ENCODE peak calls at places on chromosome 2, in five cellular contexts. A is stomach, E is astrocyte, Z is foreskin fibroblast, C is tibial nerve. S is an unnamed sample.

GRCh38 chr2:241551599-241551997 is 6.9 kb upstream of the BOK start:
- DNase-seq in A (no peak), C (no peak), Z (no peak), E (no peak), S (no peak)

GRCh38 chr2:5725794-5726463 is 33.7 kb downstream of the SOX11 start:
- DNase-seq in E (peak), C (no peak), Z (no peak), A (no peak), S (no peak)

GRCh38 chr2:29160184-29160583 is 45.0 kb downstream of the CLIP4 start:
- DNase-seq in C (no peak), Z (no peak), E (no peak), A (no peak), S (no peak)

GRCh38 chr2:155223781-155224406 is 525.4 kb downstream of the KCNJ3 start:
- DNase-seq in C (no peak), Z (peak), E (no peak), A (no peak), S (no peak)

GRCh38 chr2:12754643-12755042 is 37.9 kb downstream of the TRIB2 start:
- DNase-seq in Z (no peak), E (no peak), C (no peak), A (no peak), S (no peak)

GRCh38 chr2:55968931-55969330 is 45.3 kb upstream of the EFEMP1 start:
- DNase-seq in E (no peak), A (no peak), Z (peak), C (no peak), S (no peak)

GRCh38 chr2:58762176-58762781 is 521.2 kb upstream of the FANCL start:
- DNase-seq in C (no peak), Z (peak), E (peak), A (peak), S (no peak)

GRCh38 chr2:66490588-66491001 is 55.7 kb downstream of the MEIS1 start:
- DNase-seq in A (no peak), C (no peak), Z (peak), E (peak), S (no peak)

GRCh38 chr2:174589334-174589733 is 8.3 kb downstream of the WIPF1 start:
- DNase-seq in E (no peak), C (no peak), A (no peak), Z (no peak), S (no peak)

GRCh38 chr2:201118957-201119848 is 3.2 kb downstream of the CFLAR start:
- DNase-seq in C (no peak), Z (peak), A (no peak), E (peak), S (no peak)

GRCh38 chr2:128425731-128426620 is 107.3 kb upstream of the HS6ST1 start:
- DNase-seq in A (no peak), C (no peak), E (peak), Z (peak), S (no peak)

GRCh38 chr2:73408198-73408597 is 22.6 kb downstream of the ALMS1 start:
- DNase-seq in C (no peak), A (no peak), Z (no peak), E (no peak), S (no peak)

GRCh38 chr2:106160786-106161261 is 33.3 kb downstream of the UXS1 start:
- DNase-seq in C (no peak), A (no peak), E (no peak), Z (no peak), S (no peak)

GRCh38 chr2:31886700-31887099 is 124.1 kb downstream of the MEMO1 start:
- DNase-seq in A (no peak), C (no peak), E (no peak), Z (peak), S (no peak)

GRCh38 chr2:673615-674318 is 3.4 kb downstream of the TMEM18 start:
- DNase-seq in C (no peak), A (no peak), E (peak), Z (peak), S (peak)

GRCh38 chr2:45710468-45710867 is 59.0 kb downstream of the PRKCE start:
- DNase-seq in A (no peak), E (no peak), C (no peak), Z (no peak), S (no peak)

GRCh38 chr2:118902279-118903028 is 39.5 kb upstream of the MARCO start:
- DNase-seq in A (no peak), E (no peak), Z (no peak), C (no peak), S (no peak)

GRCh38 chr2:152432206-152432653 is 97.3 kb downstream of the FMNL2 start:
- DNase-seq in E (peak), A (no peak), Z (peak), C (no peak), S (peak)

GRCh38 chr2:182817558-182817957 is 48.9 kb downstream of the FRZB start:
- DNase-seq in C (no peak), E (no peak), Z (no peak), A (no peak), S (no peak)

GRCh38 chr2:183093857-183094657 is 15.5 kb downstream of the DUSP19 start:
- DNase-seq in C (no peak), E (peak), Z (peak), A (no peak), S (no peak)

GRCh38 chr2:217076651-217077232 is 216.9 kb upstream of the TNP1 start:
- DNase-seq in E (no peak), A (no peak), Z (no peak), C (no peak), S (no peak)

GRCh38 chr2:233436691-233437438 is 82.6 kb downstream of the DGKD start:
- DNase-seq in Z (no peak), C (no peak), A (peak), E (no peak), S (no peak)

GRCh38 chr2:126891681-126892500 is 6.8 kb upstream of the TEX51 start:
- DNase-seq in C (no peak), E (no peak), Z (no peak), A (no peak), S (no peak)

GRCh38 chr2:8737571-8738175 is 55.8 kb downstream of the ID2 start:
- DNase-seq in E (peak), A (no peak), C (no peak), Z (no peak), S (no peak)

GRCh38 chr2:240582781-240583180 is 3.8 kb upstream of the CAPN10 start:
- DNase-seq in E (no peak), A (no peak), C (no peak), Z (no peak), S (no peak)

GRCh38 chr2:137525644-137526190 is 438.6 kb upstream of the HNMT start:
- DNase-seq in A (no peak), E (no peak), Z (no peak), C (no peak), S (no peak)

GRCh38 chr2:33672389-33672788 is 73.3 kb upstream of the FAM98A start:
- DNase-seq in Z (no peak), E (no peak), C (no peak), A (no peak), S (no peak)

GRCh38 chr2:73117441-73117840 is 4.7 kb upstream of the RAB11FIP5 start:
- DNase-seq in E (no peak), A (no peak), Z (peak), C (no peak), S (no peak)

GRCh38 chr2:131043199-131044077 is 49.8 kb downstream of the FAM168B start:
- DNase-seq in Z (no peak), E (no peak), C (no peak), A (no peak), S (no peak)

GRCh38 chr2:18244840-18245239 is 315.6 kb downstream of the RDH14 start:
- DNase-seq in E (no peak), C (no peak), Z (no peak), A (no peak), S (no peak)

GRCh38 chr2:28477087-28477486 is 18.8 kb upstream of the PLB1 start:
- DNase-seq in C (no peak), A (no peak), E (no peak), Z (no peak), S (no peak)

GRCh38 chr2:133777607-133778006 is 209.3 kb upstream of the NCKAP5 start:
- DNase-seq in Z (peak), A (no peak), C (no peak), E (peak), S (no peak)

GRCh38 chr2:17583646-17584045 is 43.1 kb downstream of the VSNL1 start:
- DNase-seq in A (no peak), Z (no peak), C (no peak), E (no peak), S (no peak)

GRCh38 chr2:237581751-237582746 is 8.5 kb downstream of the RAB17 start:
- DNase-seq in Z (peak), A (peak), C (peak), E (peak), S (peak)

GRCh38 chr2:218403810-218404209 is 4.1 kb downstream of the CTDSP1 start:
- DNase-seq in C (no peak), Z (no peak), E (no peak), A (no peak), S (no peak)

GRCh38 chr2:231017250-231017636 is 20.1 kb upstream of the C2orf72 start:
- DNase-seq in C (peak), Z (no peak), E (no peak), A (no peak), S (no peak)

GRCh38 chr2:73987109-73987947 is 2.6 kb downstream of the TET3 start:
- DNase-seq in Z (peak), E (peak), C (no peak), A (peak), S (no peak)

GRCh38 chr2:150042844-150043503 is 444.5 kb downstream of the RND3 start:
- DNase-seq in E (no peak), Z (no peak), C (no peak), A (no peak), S (no peak)

GRCh38 chr2:21052044-21052443 is 8.2 kb upstream of the APOB start:
- DNase-seq in Z (no peak), A (no peak), C (no peak), E (no peak), S (no peak)

GRCh38 chr2:180040146-180040925 is 33.2 kb upstream of the CWC22 start:
- DNase-seq in Z (peak), A (no peak), E (peak), C (no peak), S (peak)
- H3K4me3 ChIP-seq in Z (no peak), A (no peak), E (no peak), C (no peak), S (no peak)

DNA sequence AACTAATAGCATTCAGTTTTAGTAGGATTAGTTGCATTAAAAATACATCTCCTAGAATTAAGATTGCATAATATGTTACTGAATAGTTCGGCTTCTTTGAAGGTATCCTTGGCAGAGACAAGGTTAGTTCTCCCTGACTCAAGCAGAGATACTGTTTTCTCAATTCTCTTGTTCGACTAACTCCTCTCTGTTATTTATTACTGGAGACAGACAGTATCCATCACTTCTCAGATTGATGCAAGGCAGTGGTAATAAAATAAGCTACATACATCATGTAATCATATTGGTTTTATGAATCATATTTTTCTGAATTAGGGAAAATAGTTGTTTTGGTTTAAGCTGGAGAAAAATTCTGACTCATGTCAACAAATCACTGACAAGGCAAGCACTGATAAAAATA is 134.8 kb downstream of the SLC8A1 start:
- DNase-seq in Z (peak), C (no peak), A (no peak), E (peak), S (no peak)
- TF ChIP-seq CTCF in Z (no peak), C (no peak), A (no peak), E (no peak), S (no peak)

GRCh38 chr2:60567092-60567491 is 13.6 kb upstream of the BCL11A start:
- DNase-seq in Z (no peak), C (no peak), E (no peak), A (no peak), S (no peak)

GRCh38 chr2:60570281-60570680 is 16.8 kb upstream of the BCL11A start:
- DNase-seq in A (no peak), E (no peak), Z (peak), C (no peak), S (no peak)

GRCh38 chr2:60567919-60568874 is 14.7 kb upstream of the BCL11A start:
- DNase-seq in C (no peak), E (no peak), A (no peak), Z (peak), S (no peak)

GRCh38 chr2:60565472-60565871 is 12.0 kb upstream of the BCL11A start:
- DNase-seq in A (no peak), Z (peak), E (no peak), C (no peak), S (no peak)

DNA sequence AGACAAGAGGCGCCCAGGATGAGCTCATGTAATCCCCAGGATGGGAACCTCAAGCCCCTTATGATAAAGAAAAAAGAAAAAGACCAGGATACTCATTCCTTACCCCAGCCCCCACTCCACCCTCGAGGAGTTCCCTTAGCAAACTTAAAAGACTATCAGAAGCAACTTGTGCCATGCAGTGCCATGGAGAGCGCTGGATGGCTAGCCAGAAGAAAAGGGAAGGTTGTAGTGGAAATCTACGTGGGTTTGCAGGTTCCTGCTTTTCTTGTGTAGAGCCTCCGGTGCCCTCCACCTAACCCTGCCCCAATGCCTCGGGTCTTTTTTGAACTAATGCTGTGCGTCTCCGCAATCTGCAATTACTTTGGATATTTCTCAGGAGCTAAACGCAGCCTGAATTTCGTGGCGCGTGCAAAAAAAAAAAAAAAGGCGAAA is 16.2 kb upstream of the BCL11A start:
- DNase-seq in A (no peak), E (no peak), Z (peak), C (no peak), S (no peak)
- H3K4me3 ChIP-seq in A (no peak), E (peak), Z (peak), C (no peak), S (peak)

DNA sequence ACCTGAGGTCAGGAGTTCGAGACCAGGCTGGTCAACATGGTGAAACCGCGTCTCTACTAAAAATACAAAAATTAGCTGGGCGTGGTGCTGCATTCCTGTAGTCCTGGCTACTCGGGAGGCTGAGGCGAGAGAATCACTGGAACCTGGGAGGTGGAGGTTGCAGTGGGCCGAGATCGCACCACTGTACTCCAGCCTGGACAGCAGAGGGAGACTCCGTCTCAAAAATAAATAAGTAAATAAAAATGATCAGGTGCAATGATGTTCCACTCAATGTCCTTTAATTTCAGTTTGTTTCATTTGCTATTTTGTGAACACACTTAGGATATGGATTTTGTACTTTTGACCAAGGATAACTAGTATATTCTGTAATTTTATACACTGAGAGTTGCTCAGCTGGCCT is 9.3 kb downstream of the HADHA start:
- DNase-seq in E (no peak), C (no peak), A (no peak), Z (no peak), S (no peak)
- TF ChIP-seq CTCF in E (no peak), C (no peak), A (no peak), Z (no peak), S (peak)

GRCh38 chr2:85584857-85585780 is 888 bp downstream of the VAMP5 start:
- DNase-seq in E (peak), A (peak), C (no peak), Z (peak), S (no peak)
- H3K4me3 ChIP-seq in E (peak), A (peak), C (peak), Z (peak), S (peak)

GRCh38 chr2:145524303-145524702 is 1004.4 kb upstream of the ZEB2 start:
- DNase-seq in E (no peak), Z (no peak), A (no peak), C (no peak), S (no peak)
- TF ChIP-seq CTCF in E (no peak), Z (no peak), A (no peak), C (no peak), S (no peak)

GRCh38 chr2:96839875-96840850 is 3.7 kb downstream of the ANKRD23 start:
- DNase-seq in A (no peak), C (no peak), Z (no peak), E (no peak), S (no peak)

GRCh38 chr2:96837575-96837974 is 6.2 kb downstream of the ANKRD23 start:
- DNase-seq in E (no peak), C (no peak), Z (no peak), A (no peak), S (no peak)

GRCh38 chr2:96838345-96839287 is 5.2 kb downstream of the ANKRD23 start:
- DNase-seq in Z (no peak), E (no peak), A (no peak), C (no peak), S (no peak)

GRCh38 chr2:96841707-96842495 is 1.9 kb downstream of the ANKRD23 start:
- DNase-seq in C (no peak), E (no peak), Z (no peak), A (no peak), S (no peak)

GRCh38 chr2:96839288-96839874 is 4.4 kb downstream of the ANKRD23 start:
- DNase-seq in A (peak), Z (peak), C (no peak), E (no peak), S (no peak)
- H3K4me3 ChIP-seq in A (no peak), Z (no peak), C (no peak), E (no peak), S (no peak)

GRCh38 chr2:100321881-100322820 is at the start of gene LONRF2:
- DNase-seq in E (peak), A (peak), C (no peak), Z (peak), S (no peak)

GRCh38 chr2:100320547-100321180 is 1.6 kb downstream of the LONRF2 start:
- DNase-seq in A (no peak), C (no peak), Z (no peak), E (no peak), S (no peak)

GRCh38 chr2:100317634-100318033 is 4.7 kb downstream of the LONRF2 start:
- DNase-seq in A (no peak), Z (no peak), E (no peak), C (no peak), S (no peak)

DNA sequence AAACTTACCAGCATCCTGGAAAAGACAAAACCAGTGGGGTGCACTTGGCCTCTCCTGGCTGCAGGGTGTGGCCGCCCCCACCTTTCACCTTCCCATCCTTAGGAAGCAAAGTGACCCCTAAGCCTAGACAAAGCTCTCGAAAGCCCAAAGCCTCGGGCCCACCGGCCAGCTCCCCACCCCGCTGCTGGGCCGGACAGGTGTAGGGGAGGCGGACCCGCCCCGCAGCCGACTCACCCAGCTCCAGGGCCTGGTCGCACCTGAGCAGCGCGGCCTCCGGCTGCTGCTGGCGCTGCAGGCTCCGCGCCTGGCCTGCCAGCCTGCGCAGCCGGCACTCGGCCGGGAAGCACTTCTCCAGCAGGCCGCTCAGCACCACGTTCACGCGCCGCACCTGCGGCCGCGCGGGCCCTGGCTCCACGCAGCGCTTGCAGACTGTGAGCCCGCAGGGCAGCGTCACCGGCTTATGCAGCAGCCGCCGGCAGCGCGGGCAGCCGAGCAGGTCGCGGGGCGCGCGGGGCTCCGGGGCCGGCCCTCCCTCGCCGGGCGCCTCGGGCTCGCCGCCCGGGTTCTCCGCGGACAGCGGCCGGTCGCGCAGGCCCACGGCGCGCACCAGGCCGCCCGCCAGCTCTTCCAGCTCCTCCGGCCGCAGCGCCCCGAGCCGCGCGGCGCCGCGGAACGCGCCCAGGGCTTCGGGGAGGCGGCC is 970 bp downstream of the LONRF2 start:
- DNase-seq in Z (peak), A (peak), E (peak), C (no peak), S (no peak)
- TF ChIP-seq CTCF in Z (no peak), A (peak), E (no peak), C (no peak), S (no peak)

DNA sequence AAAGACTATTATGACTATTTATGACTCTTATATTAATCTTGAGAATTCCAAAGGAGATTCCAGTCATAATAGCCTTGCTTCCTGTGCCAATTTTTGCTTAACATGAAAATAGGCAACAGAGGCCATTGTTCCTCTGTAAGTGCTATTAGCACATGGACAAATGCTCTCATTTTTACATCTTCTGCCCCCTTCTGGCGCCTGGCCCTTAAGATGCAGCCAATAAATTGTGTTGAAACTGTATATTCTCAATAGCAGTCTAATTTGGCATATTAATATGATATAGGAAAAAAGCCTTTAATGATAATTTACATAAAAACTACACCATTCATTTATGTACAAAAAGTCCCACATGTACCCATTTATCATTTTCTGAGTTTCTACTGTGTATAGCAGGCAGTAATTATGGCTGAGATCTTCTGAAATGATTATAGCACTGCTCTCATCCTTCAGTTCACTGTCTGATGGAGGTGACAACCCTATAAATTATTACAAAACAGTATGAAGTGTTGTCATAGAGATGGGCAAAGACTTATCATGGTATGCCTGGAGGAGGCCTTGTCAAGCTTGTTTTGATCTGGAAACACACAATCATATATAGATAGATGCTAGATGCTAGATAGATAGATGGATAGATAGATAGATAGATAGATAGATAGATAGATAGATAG is 613.3 kb downstream of the TSN start:
- DNase-seq in C (no peak), E (no peak), Z (no peak), A (no peak), S (no peak)
- H3K4me3 ChIP-seq in C (no peak), E (no peak), Z (no peak), A (no peak), S (no peak)